ENCODE peak calls at places on chromosomes 12 and 14, in four cellular contexts. U is psoas muscle, G is fibroblast of lung, Y is hepatocyte. N is an unnamed sample. For H3K27me3, the result is how much of the 10 kb centered on the place peaks cover.

GRCh38 chr14:104966261-104967143 is 11.7 kb downstream of the AHNAK2 start:
- DNase-seq in U (peak), G (no peak), Y (no peak), N (no peak)

GRCh38 chr12:43723134-43723533 is 35.5 kb downstream of the PUS7L start:
- DNase-seq in U (no peak), G (no peak), Y (no peak), N (no peak)

GRCh38 chr14:40099316-40099715 is 667.1 kb upstream of the FBXO33 start:
- DNase-seq in U (no peak), G (no peak), Y (no peak), N (no peak)

GRCh38 chr12:45349911-45350310 is 134.0 kb downstream of the ANO6 start:
- DNase-seq in U (no peak), G (no peak), Y (no peak), N (no peak)

GRCh38 chr12:7289743-7290142 is 14.1 kb upstream of the ACSM4 start:
- DNase-seq in U (no peak), G (no peak), Y (no peak), N (no peak)

GRCh38 chr14:50910495-50911420 is 33.5 kb downstream of the PYGL start:
- DNase-seq in U (no peak), G (no peak), Y (no peak), N (peak)

GRCh38 chr14:23154876-23155587 is 28.4 kb downstream of the SLC7A8 start:
- DNase-seq in U (peak), G (peak), Y (peak), N (peak)

GRCh38 chr12:12560587-12561304 is 1.9 kb downstream of the DUSP16 start:
- DNase-seq in U (no peak), G (peak), Y (peak), N (peak)

GRCh38 chr12:12267801-12268200 is 957 bp upstream of the LRP6 start:
- DNase-seq in U (no peak), G (no peak), Y (no peak), N (peak)

GRCh38 chr12:67070307-67070600 is 198.9 kb upstream of the CAND1 start:
- DNase-seq in U (no peak), G (no peak), Y (no peak), N (no peak)

GRCh38 chr12:52310622-52311281 is 10.4 kb downstream of the KRT83 start:
- DNase-seq in U (no peak), G (peak), Y (no peak), N (no peak)

GRCh38 chr12:112939761-112940357 is 1.6 kb downstream of the OAS3 start:
- DNase-seq in U (no peak), G (no peak), Y (no peak), N (no peak)
- H3K4me3 ChIP-seq in U (no peak), G (no peak), Y (no peak), N (no peak)

DNA sequence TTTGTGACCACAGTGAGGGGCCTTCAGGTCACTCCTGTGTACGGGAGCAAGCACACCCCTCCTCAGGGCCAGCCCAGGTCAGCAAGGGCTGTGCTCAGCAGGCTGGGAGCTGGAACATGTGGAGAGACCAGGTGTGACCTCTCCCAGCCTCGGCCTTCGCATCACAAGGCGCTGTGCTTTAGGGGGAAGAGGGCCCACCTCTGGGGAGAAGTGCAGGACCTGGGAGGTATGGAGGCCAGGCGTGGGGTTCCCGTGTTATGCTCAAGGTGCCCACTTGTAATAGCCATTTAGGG is 194.6 kb upstream of the PRMT8 start:
- DNase-seq in U (no peak), G (no peak), Y (no peak), N (no peak)
- H3K27me3 ChIP-seq in U (under half), G (under half), Y (under half), N (under half)

GRCh38 chr14:54564799-54565235 is 2.1 kb upstream of the SAMD4A start:
- DNase-seq in U (no peak), G (peak), Y (no peak), N (peak)
- H3K4me3 ChIP-seq in U (peak), G (peak), Y (peak), N (peak)

GRCh38 chr14:64875350-64875749 is 4.4 kb downstream of the SPTB start:
- DNase-seq in U (no peak), G (no peak), Y (no peak), N (no peak)
- H3K27me3 ChIP-seq in U (under half), G (under half), Y (under half), N (under half)

GRCh38 chr12:54940695-54941315 is 43.8 kb downstream of the TESPA1 start:
- DNase-seq in U (no peak), G (no peak), Y (no peak), N (no peak)
- H3K4me3 ChIP-seq in U (no peak), G (no peak), Y (no peak), N (no peak)

DNA sequence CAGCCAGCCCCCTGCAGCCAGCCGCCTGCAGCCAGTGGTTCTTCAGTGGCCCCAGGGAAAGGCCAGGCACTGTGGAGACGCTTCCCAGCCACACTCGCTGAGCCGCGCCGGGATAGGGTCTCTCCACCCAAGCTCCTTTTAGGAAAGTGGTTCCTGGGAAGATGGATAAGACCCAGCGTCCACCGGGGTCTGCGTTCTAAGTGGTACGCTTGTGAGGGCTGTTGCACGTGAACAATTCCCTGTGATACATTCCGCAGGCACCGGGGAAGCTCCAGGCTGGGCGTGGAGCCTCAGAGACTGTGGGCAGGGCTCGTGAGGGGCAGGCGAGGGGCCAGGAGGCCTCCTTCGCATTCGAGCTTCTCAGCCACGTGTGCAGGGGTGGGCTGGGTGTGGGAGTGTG is 48.4 kb downstream of the GALNT9 start:
- DNase-seq in U (peak), G (no peak), Y (no peak), N (no peak)
- H3K27me3 ChIP-seq in U (under half), G (under half), Y (under half), N (under half)

DNA sequence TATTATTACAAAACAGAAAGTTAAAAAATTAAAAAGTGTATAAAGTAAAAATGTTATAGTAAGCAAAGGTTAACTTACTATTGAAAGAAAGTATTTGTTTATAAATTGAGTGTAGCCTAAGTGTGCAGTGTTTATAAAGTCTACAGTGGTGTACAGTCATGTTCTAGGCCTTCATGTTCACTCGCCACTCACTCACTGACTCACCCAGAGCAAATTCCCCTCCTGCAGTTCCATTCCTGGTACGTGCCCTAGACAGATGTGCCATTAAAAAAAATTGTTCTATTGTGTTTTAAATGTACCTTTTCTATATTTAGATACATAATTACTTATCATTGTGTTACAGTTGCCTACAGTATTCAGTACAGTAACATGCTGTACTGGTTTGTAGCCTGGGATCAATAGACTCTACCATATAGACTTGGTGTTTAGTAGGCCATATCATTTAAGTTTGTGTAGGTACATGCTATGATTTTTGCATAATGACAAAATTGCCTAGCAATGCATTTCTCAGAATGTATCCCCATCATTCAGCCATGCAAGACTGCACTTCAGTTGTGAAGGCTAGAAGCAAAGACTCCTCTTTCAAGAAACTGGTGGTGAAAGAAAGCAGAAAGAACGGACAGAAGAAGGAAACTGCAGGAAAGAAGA is 100.6 kb downstream of the DACT1 start:
- DNase-seq in U (no peak), G (peak), Y (no peak), N (no peak)
- H3K4me3 ChIP-seq in U (no peak), G (no peak), Y (no peak), N (no peak)

GRCh38 chr14:106204063-106204462 is 677.7 kb downstream of the TMEM121 start:
- DNase-seq in U (no peak), G (no peak), Y (no peak), N (no peak)

GRCh38 chr14:106203438-106203837 is 677.1 kb downstream of the TMEM121 start:
- DNase-seq in U (no peak), G (no peak), Y (no peak), N (no peak)

GRCh38 chr14:106200539-106201310 is 674.3 kb downstream of the TMEM121 start:
- DNase-seq in U (no peak), G (no peak), Y (no peak), N (no peak)

GRCh38 chr14:106207316-106207715 is 680.9 kb downstream of the TMEM121 start:
- DNase-seq in U (no peak), G (no peak), Y (no peak), N (no peak)

DNA sequence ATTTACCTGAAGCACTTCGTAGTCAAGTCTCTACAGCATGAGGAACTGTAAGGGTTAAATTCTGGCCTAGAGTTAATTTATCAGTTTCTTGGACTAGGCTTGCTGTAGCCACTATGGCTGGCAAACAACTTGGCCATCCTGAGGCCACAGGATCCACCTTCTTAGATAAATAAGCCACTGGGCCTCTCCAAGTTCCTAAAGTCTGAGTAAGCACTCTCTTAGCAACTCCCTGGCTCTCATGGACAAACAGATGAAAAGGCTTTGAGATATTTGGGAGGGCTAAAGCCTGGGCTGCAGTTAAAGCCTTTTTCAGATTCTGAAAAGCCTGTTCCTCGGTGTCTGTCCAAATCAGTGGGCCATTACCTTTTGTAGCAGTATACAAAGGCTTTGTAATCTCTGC is 675.0 kb downstream of the TMEM121 start:
- DNase-seq in U (no peak), G (no peak), Y (no peak), N (no peak)
- H3K27me3 ChIP-seq in U (under half), G (under half), Y (under half), N (under half)

N was measured in SJCRH30.